ENCODE peak calls at places on chromosomes 5 and 9, in four cellular contexts. M, G, C and A are unnamed samples.

GRCh38 chr5:180797256-180798192 is 5.1 kb downstream of the MGAT1 start:
- DNase-seq in M (peak), C (no peak), G (no peak), A (no peak)

GRCh38 chr5:172412724-172413260 is 41.5 kb downstream of the SH3PXD2B start:
- DNase-seq in M (no peak), G (no peak), C (peak), A (peak)

GRCh38 chr5:179920175-179920574 is 12.5 kb upstream of the TBC1D9B start:
- DNase-seq in C (no peak), M (no peak), G (no peak), A (no peak)

GRCh38 chr5:168513861-168514428 is 15.2 kb upstream of the FBLL1 start:
- DNase-seq in C (no peak), G (no peak), M (no peak), A (no peak)

GRCh38 chr9:21825637-21826036 is 23.2 kb downstream of the MTAP start:
- DNase-seq in C (no peak), G (no peak), M (no peak), A (no peak)

GRCh38 chr9:18544456-18544855 is 70.5 kb downstream of the ADAMTSL1 start:
- DNase-seq in G (no peak), M (no peak), C (no peak), A (no peak)

GRCh38 chr9:86470326-86470725 is 116.1 kb upstream of the TUT7 start:
- DNase-seq in G (no peak), M (no peak), C (peak), A (no peak)

GRCh38 chr5:93532370-93532769 is 48.6 kb downstream of the NR2F1-AS1 start:
- DNase-seq in M (no peak), G (no peak), C (peak), A (no peak)

GRCh38 chr5:124905256-124905655 is 158.8 kb upstream of the ZNF608 start:
- DNase-seq in G (no peak), C (no peak), M (no peak), A (no peak)

GRCh38 chr5:73540192-73540591 is 25.2 kb downstream of the ANKRA2 start:
- DNase-seq in G (no peak), M (no peak), C (peak), A (no peak)

GRCh38 chr5:118111956-118112355 is 876.4 kb downstream of the DTWD2 start:
- DNase-seq in M (no peak), C (no peak), G (no peak), A (no peak)

GRCh38 chr5:38532165-38532669 is 24.2 kb downstream of the LIFR start:
- DNase-seq in G (no peak), M (no peak), C (no peak), A (peak)

GRCh38 chr9:14326264-14326826 is 12.4 kb upstream of the NFIB start:
- DNase-seq in M (no peak), G (no peak), C (peak), A (no peak)

GRCh38 chr9:2655411-2655901 is 33.9 kb downstream of the VLDLR start:
- DNase-seq in G (no peak), C (peak), M (no peak), A (no peak)

GRCh38 chr5:34923694-34924461 is 5.5 kb upstream of the DNAJC21 start:
- DNase-seq in G (no peak), M (no peak), C (peak), A (peak)

GRCh38 chr9:97307091-97307490 is 368 bp upstream of the CCDC180 start:
- DNase-seq in M (peak), C (peak), G (peak), A (peak)

GRCh38 chr5:131661931-131662330 is 26.9 kb upstream of the RAPGEF6 start:
- DNase-seq in G (no peak), M (no peak), C (no peak), A (no peak)

GRCh38 chr9:131500939-131501541 is 1.7 kb upstream of the POMT1 start:
- DNase-seq in M (no peak), C (peak), G (no peak), A (no peak)

GRCh38 chr9:18115131-18115530 is 358.8 kb upstream of the ADAMTSL1 start:
- DNase-seq in M (no peak), G (no peak), C (no peak), A (no peak)

GRCh38 chr5:77876862-77877502 is 100.8 kb upstream of the TBCA start:
- DNase-seq in M (no peak), G (no peak), C (peak), A (no peak)

GRCh38 chr9:103397868-103398600 is 402.9 kb downstream of the CYLC2 start:
- DNase-seq in M (peak), C (no peak), G (peak), A (peak)

GRCh38 chr5:14741721-14742426 is 77.4 kb downstream of the OTULIN start:
- DNase-seq in C (no peak), M (no peak), G (no peak), A (no peak)

GRCh38 chr5:6450235-6450860 is 1.7 kb downstream of the UBE2QL1 start:
- DNase-seq in M (no peak), G (no peak), C (no peak), A (no peak)

GRCh38 chr5:75335952-75336624 is 932 bp upstream of the HMGCR start:
- DNase-seq in C (peak), M (no peak), G (peak), A (peak)

GRCh38 chr5:53418844-53419243 is 61.6 kb upstream of the FST start:
- DNase-seq in M (no peak), G (no peak), C (peak), A (no peak)

GRCh38 chr5:10123254-10123989 is 126.3 kb downstream of the ATPSCKMT start:
- DNase-seq in M (peak), C (no peak), G (no peak), A (no peak)

GRCh38 chr9:27276182-27277030 is 20.5 kb downstream of the EQTN start:
- DNase-seq in G (peak), C (peak), M (no peak), A (no peak)

GRCh38 chr9:137295313-137296213 is 6.5 kb downstream of the NRARP start:
- DNase-seq in C (no peak), G (peak), M (peak), A (peak)

GRCh38 chr5:18799482-18800128 is 1165.3 kb downstream of the TAF11L14 start:
- DNase-seq in G (no peak), M (no peak), C (no peak), A (no peak)

GRCh38 chr9:81552571-81552970 is 136.8 kb downstream of the TLE1 start:
- DNase-seq in G (no peak), C (no peak), M (no peak), A (no peak)
- H2AFZ ChIP-seq in G (no peak), C (no peak), M (no peak), A (no peak)

GRCh38 chr9:120436937-120437592 is 142.9 kb downstream of the CDK5RAP2 start:
- DNase-seq in G (no peak), C (no peak), M (no peak), A (no peak)
- H2AK5ac ChIP-seq in G (no peak), C (peak), M (no peak), A (no peak)

GRCh38 chr5:120452471-120452870 is 11.6 kb upstream of the PRR16 start:
- DNase-seq in M (no peak), C (peak), G (no peak), A (no peak)

GRCh38 chr5:120451445-120451844 is 12.7 kb upstream of the PRR16 start:
- DNase-seq in G (no peak), C (no peak), M (no peak), A (no peak)

GRCh38 chr5:120447706-120448239 is 16.3 kb upstream of the PRR16 start:
- DNase-seq in M (no peak), C (peak), G (no peak), A (peak)

GRCh38 chr5:120449501-120449900 is 14.6 kb upstream of the PRR16 start:
- DNase-seq in C (peak), G (no peak), M (no peak), A (no peak)

DNA sequence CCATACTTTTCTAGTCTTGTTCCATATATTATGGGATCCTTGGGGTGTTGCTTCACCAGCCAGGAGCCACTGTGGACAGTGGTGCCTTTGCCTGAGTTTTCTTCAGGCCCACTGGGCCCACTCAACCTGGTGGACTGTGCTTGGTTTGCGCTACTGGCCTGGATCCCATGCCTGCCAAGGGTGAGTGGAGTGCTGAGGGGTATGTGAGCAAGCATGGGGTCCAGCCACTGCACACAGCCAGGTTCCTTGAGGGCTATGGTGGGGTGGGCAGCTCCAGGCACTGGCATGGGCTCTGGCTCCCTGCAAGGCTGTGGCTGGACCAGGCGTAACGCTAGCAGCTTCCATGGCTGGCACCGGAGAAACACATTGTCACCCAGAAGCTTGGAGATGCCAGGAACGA is 13.2 kb upstream of the PRR16 start:
- DNase-seq in G (no peak), C (no peak), M (no peak), A (no peak)
- H2AFZ ChIP-seq in G (no peak), C (no peak), M (no peak), A (no peak)

DNA sequence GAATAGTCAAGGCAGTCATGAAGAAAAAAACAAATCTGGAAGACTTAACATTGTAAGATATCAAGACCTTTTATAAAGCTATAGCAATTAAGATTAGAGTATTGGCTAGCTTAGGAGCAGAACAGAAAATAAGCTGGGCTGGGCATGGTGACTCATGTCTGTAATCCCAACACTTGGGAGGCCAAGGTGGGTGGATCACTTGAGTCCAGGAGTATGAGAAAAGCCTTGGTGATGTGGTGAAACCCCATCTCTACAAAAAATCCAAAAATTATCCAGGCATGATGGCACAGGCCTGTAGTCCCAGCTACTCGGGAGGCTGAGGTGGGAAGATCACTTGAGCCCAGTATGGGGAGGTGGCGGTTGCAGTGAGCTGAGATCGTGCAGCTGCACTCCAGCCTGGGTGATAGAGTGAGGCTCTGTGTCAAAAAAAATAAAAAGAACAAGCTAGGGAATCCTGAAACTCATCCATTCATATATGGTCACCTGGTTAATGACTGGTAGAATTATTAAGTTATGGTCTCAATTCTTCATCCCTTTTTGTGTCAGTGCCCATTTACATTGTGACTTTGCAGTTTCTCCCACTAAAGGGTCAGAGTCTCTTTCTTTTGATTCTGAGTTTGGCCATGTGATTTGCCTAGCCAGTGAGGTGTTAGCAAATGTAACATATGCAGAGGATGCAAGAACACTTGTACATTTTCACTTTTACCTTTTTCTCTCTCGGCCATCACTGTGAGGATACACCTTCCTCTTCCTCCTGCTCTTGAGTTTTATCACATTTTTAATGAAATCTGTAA is 144.6 kb upstream of the SGCD start:
- DNase-seq in M (no peak), G (no peak), C (peak), A (no peak)
- H2AK5ac ChIP-seq in M (no peak), G (no peak), C (no peak), A (no peak)

GRCh38 chr9:74322661-74323314 is 174.3 kb upstream of the RORB start:
- DNase-seq in C (no peak), M (no peak), G (no peak), A (no peak)
- H2AFZ ChIP-seq in C (no peak), M (peak), G (no peak), A (no peak)

GRCh38 chr9:84174486-84174885 is 166.1 kb downstream of the SLC28A3 start:
- DNase-seq in C (no peak), G (no peak), M (no peak), A (no peak)

GRCh38 chr9:84173961-84174360 is 166.6 kb downstream of the SLC28A3 start:
- DNase-seq in C (peak), G (no peak), M (no peak), A (no peak)

GRCh38 chr9:84169240-84169639 is 171.3 kb downstream of the SLC28A3 start:
- DNase-seq in C (peak), M (no peak), G (no peak), A (no peak)

GRCh38 chr9:84166828-84167400 is 173.6 kb downstream of the SLC28A3 start:
- DNase-seq in G (no peak), C (no peak), M (no peak), A (no peak)

DNA sequence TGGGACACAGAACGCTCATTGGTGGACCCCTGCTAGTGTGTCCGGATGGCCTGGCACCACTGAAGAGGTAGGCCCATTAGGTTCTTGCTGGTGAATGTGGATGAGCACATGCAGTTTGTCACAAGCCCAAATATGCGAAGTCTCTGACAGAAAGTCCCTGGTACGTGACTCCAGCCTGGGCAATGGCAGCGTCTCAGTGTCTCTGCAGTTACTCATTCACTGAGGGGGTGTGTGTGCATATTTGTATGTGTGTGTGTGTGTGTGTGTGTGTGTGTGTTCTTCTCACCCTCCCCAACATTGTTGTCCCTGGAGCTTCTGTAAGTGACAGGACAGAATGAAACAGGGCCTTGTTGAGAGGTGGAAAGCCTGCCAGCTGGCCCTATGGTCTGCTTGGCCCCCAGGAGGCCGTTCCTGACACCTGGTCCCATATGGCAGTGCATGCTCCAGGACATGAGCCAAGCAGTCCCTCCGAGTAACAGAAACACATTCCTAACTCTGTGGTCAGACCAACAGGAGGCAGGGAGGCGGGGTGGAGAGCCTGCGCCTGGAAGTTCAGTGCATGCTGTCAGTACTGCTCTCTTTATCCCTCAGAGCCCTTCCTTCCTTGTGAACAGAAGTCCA is 169.9 kb downstream of the SLC28A3 start:
- DNase-seq in M (no peak), G (no peak), C (peak), A (peak)
- H2AK5ac ChIP-seq in M (no peak), G (no peak), C (peak), A (no peak)